ENCODE peak calls at places on chromosomes 16 and 17, in ten cellular contexts. T is fibroblast of mammary gland; W is BJ; D is heart left ventricle; U is fibroblast of the aortic adventitia; Y is tibial artery; J is GM13976; O is choroid plexus epithelial cell; B is B cell; X is CD8-positive, alpha-beta T cell. A is an unnamed sample.

GRCh38 chr16:68406458-68407041 is 41.8 kb downstream of the SMPD3 start:
- DNase-seq in T (no peak), W (peak), D (no peak), U (no peak), Y (no peak), J (no peak), O (peak), B (no peak), X (no peak), A (no peak)

GRCh38 chr16:3065742-3066439 is 451 bp downstream of the IL32 start:
- DNase-seq in T (no peak), W (no peak), D (no peak), U (no peak), Y (no peak), J (peak), O (no peak), B (no peak), X (peak), A (no peak)

GRCh38 chr17:44607836-44608690 is 48.2 kb upstream of the MEIOC start:
- DNase-seq in T (peak), W (peak), D (peak), U (peak), Y (no peak), J (no peak), O (peak), B (no peak), X (no peak), A (peak)

GRCh38 chr16:70789231-70789926 is 11.6 kb downstream of the VAC14 start:
- DNase-seq in T (peak), W (no peak), D (peak), U (peak), Y (peak), J (no peak), O (peak), B (no peak), X (no peak), A (peak)

GRCh38 chr17:69468211-69468610 is 53.7 kb downstream of the MAP2K6 start:
- DNase-seq in T (no peak), W (peak), D (no peak), U (no peak), Y (no peak), J (no peak), O (no peak), B (no peak), X (no peak), A (no peak)

GRCh38 chr17:82406131-82406671 is 11.9 kb upstream of the HEXD start:
- DNase-seq in T (no peak), W (no peak), D (no peak), U (no peak), Y (no peak), J (no peak), O (no peak), B (no peak), X (no peak), A (no peak)

GRCh38 chr16:84735846-84736586 is 36.2 kb downstream of the USP10 start:
- DNase-seq in T (no peak), W (no peak), D (peak), U (no peak), Y (no peak), J (no peak), O (no peak), B (no peak), X (peak), A (no peak)

GRCh38 chr16:46844771-46845170 is 13.8 kb upstream of the C16orf87 start:
- DNase-seq in T (no peak), W (no peak), D (no peak), U (no peak), Y (no peak), J (no peak), O (peak), B (no peak), X (no peak), A (no peak)

GRCh38 chr16:72357860-72358259 is 185.9 kb upstream of the PMFBP1 start:
- DNase-seq in T (peak), W (no peak), D (no peak), U (peak), Y (no peak), J (no peak), O (peak), B (no peak), X (no peak), A (no peak)

GRCh38 chr16:69040144-69040909 is 65.1 kb upstream of the HAS3 start:
- DNase-seq in T (peak), W (no peak), D (no peak), U (peak), Y (no peak), J (no peak), O (peak), B (no peak), X (no peak), A (no peak)

GRCh38 chr17:74730491-74731346 is 6.3 kb upstream of the RAB37 start:
- DNase-seq in T (no peak), W (no peak), D (no peak), U (no peak), Y (no peak), J (peak), O (no peak), B (no peak), X (peak), A (no peak)

GRCh38 chr16:85004587-85005205 is 6.6 kb downstream of the ZDHHC7 start:
- DNase-seq in T (peak), W (peak), D (no peak), U (peak), Y (peak), J (no peak), O (peak), B (no peak), X (no peak), A (no peak)

GRCh38 chr16:63467513-63467912 is 1431.3 kb upstream of the CDH8 start:
- DNase-seq in T (no peak), W (no peak), D (no peak), U (no peak), Y (no peak), J (no peak), O (no peak), B (no peak), X (no peak), A (no peak)

GRCh38 chr16:56371383-56371937 is 53.9 kb downstream of the AMFR start:
- DNase-seq in T (no peak), W (no peak), D (no peak), U (no peak), Y (no peak), J (no peak), O (no peak), B (no peak), X (no peak), A (no peak)

GRCh38 chr17:68085751-68086445 is 50.4 kb downstream of the KPNA2 start:
- DNase-seq in T (no peak), W (no peak), D (no peak), U (no peak), Y (no peak), J (no peak), O (peak), B (peak), X (no peak), A (no peak)

GRCh38 chr16:46728804-46729203 is 19.3 kb downstream of the MYLK3 start:
- DNase-seq in T (no peak), W (no peak), D (no peak), U (no peak), Y (no peak), J (no peak), O (no peak), B (no peak), X (no peak), A (no peak)

GRCh38 chr16:90046122-90046970 is 27.1 kb upstream of the DBNDD1 start:
- DNase-seq in T (no peak), W (no peak), D (no peak), U (no peak), Y (no peak), J (peak), O (no peak), B (no peak), X (no peak), A (no peak)

GRCh38 chr17:59702304-59702703 is 4.9 kb downstream of the PTRH2 start:
- DNase-seq in T (no peak), W (no peak), D (no peak), U (no peak), Y (no peak), J (no peak), O (no peak), B (no peak), X (no peak), A (no peak)

GRCh38 chr16:8571061-8571596 is 19.2 kb downstream of the TMEM114 start:
- DNase-seq in T (peak), W (peak), D (no peak), U (peak), Y (no peak), J (no peak), O (peak), B (no peak), X (no peak), A (no peak)

GRCh38 chr16:60945225-60945624 is 1091.0 kb downstream of the CDH8 start:
- DNase-seq in T (peak), W (no peak), D (peak), U (no peak), Y (no peak), J (no peak), O (peak), B (no peak), X (no peak), A (peak)

GRCh38 chr17:81681672-81682071 is 1.9 kb downstream of the ARL16 start:
- DNase-seq in T (no peak), W (no peak), D (no peak), U (no peak), Y (no peak), J (no peak), O (peak), B (no peak), X (no peak), A (no peak)

GRCh38 chr17:76734080-76734840 is 2.9 kb downstream of the SRSF2 start:
- DNase-seq in T (peak), W (no peak), D (no peak), U (peak), Y (no peak), J (no peak), O (peak), B (no peak), X (no peak), A (no peak)

GRCh38 chr17:8463089-8463488 is 27.4 kb downstream of the NDEL1 start:
- DNase-seq in T (peak), W (peak), D (no peak), U (no peak), Y (no peak), J (no peak), O (no peak), B (no peak), X (no peak), A (no peak)

GRCh38 chr16:30032083-30032819 is 1.2 kb upstream of the TLCD3B start:
- DNase-seq in T (peak), W (no peak), D (no peak), U (peak), Y (no peak), J (peak), O (peak), B (peak), X (peak), A (peak)

GRCh38 chr16:89853306-89853993 is 19.9 kb upstream of the TCF25 start:
- DNase-seq in T (no peak), W (no peak), D (no peak), U (no peak), Y (no peak), J (no peak), O (no peak), B (no peak), X (no peak), A (no peak)

GRCh38 chr16:68658258-68658973 is 13.3 kb downstream of the CDH3 start:
- DNase-seq in T (peak), W (peak), D (no peak), U (peak), Y (no peak), J (no peak), O (peak), B (no peak), X (no peak), A (no peak)

GRCh38 chr16:15599303-15600070 is 43.5 kb downstream of the MARF1 start:
- DNase-seq in T (no peak), W (no peak), D (no peak), U (no peak), Y (peak), J (no peak), O (no peak), B (no peak), X (no peak), A (no peak)

GRCh38 chr16:85202631-85203461 is 90.6 kb upstream of the CIBAR2 start:
- DNase-seq in T (peak), W (peak), D (peak), U (peak), Y (peak), J (no peak), O (peak), B (no peak), X (no peak), A (peak)

GRCh38 chr17:10294162-10294561 is 78.6 kb downstream of the MYH13 start:
- DNase-seq in T (no peak), W (no peak), D (no peak), U (no peak), Y (no peak), J (peak), O (no peak), B (no peak), X (no peak), A (no peak)

GRCh38 chr17:43758497-43759174 is at the start of gene SOST:
- DNase-seq in T (no peak), W (no peak), D (no peak), U (no peak), Y (peak), J (no peak), O (no peak), B (no peak), X (no peak), A (no peak)

GRCh38 chr17:48335858-48336500 is 94.0 kb downstream of the SKAP1 start:
- DNase-seq in T (peak), W (peak), D (no peak), U (peak), Y (no peak), J (peak), O (peak), B (no peak), X (no peak), A (no peak)
- TF ChIP-seq CTCF in T (peak), W (peak), D (peak), U (peak), Y (peak), J (peak), O (peak), B (peak), X (peak), A (peak)

GRCh38 chr17:1906622-1907021 is 76.8 kb downstream of the RPA1 start:
- DNase-seq in T (no peak), W (no peak), D (no peak), U (peak), Y (no peak), J (no peak), O (peak), B (no peak), X (no peak), A (no peak)
- TF ChIP-seq CTCF in T (no peak), W (no peak), D (no peak), U (no peak), Y (no peak), J (no peak), O (peak), B (no peak), X (no peak), A (no peak)

DNA sequence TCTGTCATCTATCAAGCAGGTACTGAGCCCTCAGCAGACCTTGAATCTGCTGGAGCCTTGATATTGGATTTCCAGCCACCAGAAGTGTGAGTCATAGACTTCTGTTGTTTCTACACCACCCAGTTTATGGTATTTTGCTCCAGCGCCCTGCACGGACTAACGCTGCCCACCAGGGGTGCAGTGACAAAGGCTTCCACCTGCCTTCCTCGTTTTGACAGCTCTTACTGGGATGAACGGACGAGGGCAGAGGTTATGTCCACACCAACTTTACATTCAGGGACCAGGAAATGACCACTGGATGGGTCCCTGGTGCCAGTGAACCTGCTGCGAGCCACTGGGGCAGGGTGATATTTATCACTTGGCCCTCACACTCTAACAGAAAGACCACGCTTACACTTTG is 66.6 kb upstream of the CBX4 start:
- DNase-seq in T (no peak), W (no peak), D (no peak), U (no peak), Y (peak), J (no peak), O (peak), B (no peak), X (no peak), A (no peak)
- TF ChIP-seq CTCF in T (no peak), W (no peak), D (no peak), U (no peak), Y (no peak), J (no peak), O (peak), B (no peak), X (no peak), A (peak)

DNA sequence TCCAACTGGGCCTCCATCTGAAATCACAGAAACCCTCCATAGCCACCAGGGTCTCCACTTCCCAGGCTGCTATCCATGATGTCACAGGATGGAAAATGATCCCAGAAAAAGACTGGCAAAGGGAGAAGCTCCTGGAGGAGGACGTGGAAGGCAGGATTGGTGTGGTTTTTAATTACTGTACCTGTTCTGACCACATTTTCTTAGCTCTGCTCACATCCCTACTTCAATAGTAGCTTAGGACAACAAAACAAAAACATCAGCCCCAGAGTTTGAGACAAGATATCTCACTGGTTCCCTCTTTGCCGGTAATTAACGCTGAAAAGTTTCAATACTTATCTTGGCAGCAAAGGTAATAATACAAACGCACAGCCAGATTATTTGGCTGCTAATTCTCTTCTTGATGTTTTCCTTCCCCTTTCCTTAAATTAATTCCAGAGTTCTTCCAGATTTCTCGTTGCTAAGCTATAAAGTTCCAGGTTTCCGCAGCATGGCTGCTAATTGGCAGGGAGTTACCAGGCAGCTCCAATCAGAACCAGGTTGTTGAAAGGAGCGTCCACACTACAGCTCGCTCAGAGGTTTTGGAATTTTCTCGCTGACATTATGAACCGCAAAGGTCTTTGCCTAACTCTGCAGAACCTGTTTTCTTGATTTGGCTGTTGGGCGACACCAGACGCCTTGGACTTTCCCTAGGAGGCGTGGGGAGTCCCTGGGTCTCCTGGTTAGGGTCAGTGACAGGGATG is 263.4 kb downstream of the MRTFB start:
- DNase-seq in T (peak), W (peak), D (no peak), U (peak), Y (no peak), J (no peak), O (peak), B (no peak), X (no peak), A (no peak)
- TF ChIP-seq CTCF in T (no peak), W (no peak), D (no peak), U (no peak), Y (no peak), J (no peak), O (no peak), B (no peak), X (no peak), A (no peak)

DNA sequence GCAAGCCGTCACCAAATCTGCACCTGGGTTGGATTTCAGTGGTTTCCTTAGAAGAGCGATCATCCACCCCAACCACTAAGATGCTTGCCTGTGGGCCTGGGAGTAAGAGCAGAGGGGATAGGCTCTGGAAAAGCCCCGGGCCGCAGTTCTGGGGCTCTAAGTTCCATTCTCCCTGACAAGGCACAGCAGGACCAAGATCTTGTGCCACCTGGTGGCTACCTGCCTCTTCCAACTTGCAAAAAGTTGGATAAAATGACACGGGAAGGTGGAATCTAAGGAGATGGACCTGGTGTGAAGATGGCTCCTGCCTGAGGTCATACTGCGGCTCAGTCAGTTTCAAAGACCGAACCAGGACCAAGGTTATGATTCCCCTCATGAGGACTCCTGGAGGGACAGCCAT is 42.3 kb downstream of the ABCC12 start:
- DNase-seq in T (no peak), W (no peak), D (no peak), U (no peak), Y (no peak), J (no peak), O (no peak), B (no peak), X (no peak), A (no peak)
- TF ChIP-seq CTCF in T (no peak), W (no peak), D (no peak), U (no peak), Y (no peak), J (no peak), O (peak), B (no peak), X (no peak), A (no peak)

GRCh38 chr17:16283705-16284104 is 66.7 kb downstream of the PIGL start:
- DNase-seq in T (peak), W (no peak), D (no peak), U (peak), Y (no peak), J (no peak), O (peak), B (no peak), X (no peak), A (no peak)

GRCh38 chr17:16287563-16288027 is 65.7 kb downstream of the CENPV start:
- DNase-seq in T (peak), W (peak), D (peak), U (peak), Y (no peak), J (peak), O (peak), B (peak), X (peak), A (no peak)

GRCh38 chr17:16285646-16286008 is 67.6 kb downstream of the CENPV start:
- DNase-seq in T (no peak), W (no peak), D (no peak), U (no peak), Y (no peak), J (no peak), O (no peak), B (no peak), X (no peak), A (no peak)

GRCh38 chr17:16286947-16287562 is 66.2 kb downstream of the CENPV start:
- DNase-seq in T (peak), W (no peak), D (peak), U (peak), Y (peak), J (peak), O (peak), B (peak), X (no peak), A (no peak)

GRCh38 chr17:16286009-16286946 is 67.0 kb downstream of the CENPV start:
- DNase-seq in T (peak), W (peak), D (peak), U (peak), Y (peak), J (peak), O (peak), B (peak), X (peak), A (peak)
- TF ChIP-seq CTCF in T (no peak), W (no peak), D (peak), U (no peak), Y (no peak), J (no peak), O (no peak), B (no peak), X (no peak), A (no peak)